ENCODE peak calls at places on chromosomes 16 and 17, in four cellular contexts. L is suprapubic skin, Q is foreskin fibroblast, D is cardiac fibroblast. C is an unnamed sample.

GRCh38 chr16:2277466-2278271 is 9.7 kb upstream of the RNPS1 start:
- DNase-seq in L (no peak), Q (no peak), D (no peak), C (no peak)

GRCh38 chr16:69039333-69039941 is 66.0 kb upstream of the HAS3 start:
- DNase-seq in L (no peak), Q (peak; percentile 34), D (peak; percentile 71), C (no peak)

GRCh38 chr17:44997733-44998520 is 29.8 kb upstream of the C1QL1 start:
- DNase-seq in L (no peak), Q (no peak), D (no peak), C (no peak)

GRCh38 chr16:70331588-70332358 is 14.9 kb upstream of the DDX19A start:
- DNase-seq in L (no peak), Q (no peak), D (peak; percentile 35), C (no peak)

GRCh38 chr17:42252528-42253172 is 23.5 kb downstream of the STAT5B start:
- DNase-seq in L (no peak), Q (no peak), D (peak; percentile 52), C (no peak)

GRCh38 chr16:67544329-67544841 is 15.8 kb downstream of the RIPOR1 start:
- DNase-seq in L (no peak), Q (no peak), D (no peak), C (no peak)

GRCh38 chr17:55540414-55541091 is 29.3 kb upstream of the SMIM36 start:
- DNase-seq in L (no peak), Q (peak; percentile 37), D (peak; percentile 79), C (peak; percentile 29)

GRCh38 chr17:20172378-20172775 is 163.2 kb downstream of the SPECC1 start:
- DNase-seq in L (no peak), Q (no peak), D (no peak), C (no peak)

GRCh38 chr16:76885776-76886175 is 305.2 kb upstream of the MON1B start:
- DNase-seq in L (no peak), Q (no peak), D (no peak), C (no peak)

GRCh38 chr16:66028505-66029216 is 337.8 kb upstream of the CDH5 start:
- DNase-seq in L (peak; percentile 76), Q (peak; percentile 70), D (peak; percentile 62), C (no peak)

GRCh38 chr17:65541453-65541852 is 20.0 kb downstream of the AXIN2 start:
- DNase-seq in L (no peak), Q (no peak), D (no peak), C (no peak)

GRCh38 chr16:81214745-81215166 is 23.7 kb upstream of the BCO1 start:
- DNase-seq in L (no peak), Q (peak; percentile 13), D (peak; percentile 37), C (no peak)

GRCh38 chr17:56629450-56630187 is 36.1 kb downstream of the NOG start:
- DNase-seq in L (no peak), Q (peak; percentile 9), D (peak; percentile 2), C (peak; percentile 26)

GRCh38 chr17:83186226-83186625 is 106.8 kb downstream of the METRNL start:
- DNase-seq in L (no peak), Q (no peak), D (no peak), C (no peak)

GRCh38 chr16:55393976-55394375 is 70.0 kb downstream of the IRX6 start:
- DNase-seq in L (no peak), Q (no peak), D (no peak), C (no peak)

GRCh38 chr16:55392701-55393100 is 68.7 kb downstream of the IRX6 start:
- DNase-seq in L (no peak), Q (peak; percentile 15), D (no peak), C (no peak)

GRCh38 chr16:55390838-55391237 is 66.8 kb downstream of the IRX6 start:
- DNase-seq in L (no peak), Q (no peak), D (no peak), C (no peak)

GRCh38 chr16:55389426-55390073 is 65.5 kb downstream of the IRX6 start:
- DNase-seq in L (no peak), Q (no peak), D (no peak), C (no peak)

DNA sequence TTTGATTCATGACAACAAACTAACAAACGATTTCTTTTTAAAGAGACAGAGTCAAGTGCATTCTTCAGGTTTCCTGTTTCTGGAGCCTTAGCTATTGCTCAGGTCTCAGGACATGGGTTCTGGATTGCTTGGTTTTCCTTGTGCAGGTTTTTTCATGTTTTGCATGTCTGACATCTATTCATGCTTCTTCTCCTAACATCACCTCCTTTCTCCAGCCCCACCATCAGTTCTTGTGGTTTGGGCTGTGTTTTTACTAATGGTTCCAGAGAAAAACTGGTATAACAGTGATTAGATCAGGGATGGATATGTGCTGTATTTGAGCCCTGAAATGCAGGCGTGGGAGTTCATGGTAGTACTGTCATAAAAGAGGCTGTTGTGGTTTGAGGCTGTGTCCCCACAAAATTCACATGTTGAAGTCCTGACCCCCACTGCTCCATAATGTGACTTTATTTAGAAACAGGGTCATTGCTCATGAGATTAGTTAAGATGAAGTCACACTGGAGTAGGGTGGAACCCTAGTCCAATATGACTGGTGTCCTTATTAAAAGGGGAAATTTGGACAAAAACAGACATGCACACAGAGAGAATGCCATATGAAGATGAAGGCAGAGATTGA is 67.9 kb downstream of the IRX6 start:
- DNase-seq in L (no peak), Q (no peak), D (no peak), C (no peak)
- H3K4me3 ChIP-seq in L (no peak overlapping the region), Q (no peak overlapping the region), D (no peak overlapping the region), C (no peak overlapping the region)

GRCh38 chr17:79775635-79776034 is 2.3 kb upstream of the CBX2 start:
- DNase-seq in L (no peak), Q (no peak), D (no peak), C (no peak)

GRCh38 chr17:79777844-79778503 is at the start of gene CBX2:
- DNase-seq in L (no peak), Q (peak; percentile 53), D (peak; percentile 55), C (no peak)

GRCh38 chr17:79777166-79777843 is 643 bp upstream of the CBX2 start:
- DNase-seq in L (no peak), Q (no peak), D (peak; percentile 54), C (no peak)

GRCh38 chr17:79774561-79774975 is 3.4 kb upstream of the CBX2 start:
- DNase-seq in L (no peak), Q (no peak), D (no peak), C (no peak)

DNA sequence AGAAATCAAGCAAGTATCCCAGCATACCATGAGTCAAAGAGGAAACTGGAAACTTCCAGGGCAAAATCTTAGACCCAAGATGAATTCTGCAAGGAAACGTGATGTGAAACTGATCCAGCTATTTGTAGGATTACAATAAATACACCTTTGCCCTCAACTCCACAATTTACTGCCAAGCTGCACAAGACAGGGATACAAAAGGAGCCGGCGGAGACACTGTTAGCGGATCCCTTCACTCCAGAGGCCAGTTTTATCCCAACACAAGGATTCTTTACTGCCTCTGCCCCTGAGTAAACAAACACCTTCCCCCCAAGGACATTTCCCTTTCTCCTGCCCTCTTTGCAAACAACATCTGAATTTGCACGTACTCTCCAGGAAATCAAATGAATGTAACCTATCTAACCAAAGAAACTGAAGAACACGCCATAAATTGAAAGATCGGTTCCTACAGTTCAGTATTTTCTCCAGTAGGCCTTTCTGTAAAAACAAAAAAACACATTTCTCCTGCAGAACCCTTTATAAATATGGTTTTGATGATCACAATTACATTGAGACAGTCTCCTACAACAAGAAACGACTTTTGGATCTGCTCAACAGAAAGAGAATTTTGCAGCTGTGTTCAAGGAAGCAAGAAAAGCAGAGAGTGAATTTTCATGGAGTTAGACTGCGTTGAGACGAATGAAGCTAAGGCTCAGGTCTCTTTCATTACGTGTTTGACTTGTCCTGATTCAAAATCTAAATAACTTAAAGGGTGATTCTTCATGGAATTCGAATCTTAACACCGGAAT is 1.4 kb upstream of the CBX2 start:
- DNase-seq in L (no peak), Q (no peak), D (no peak), C (no peak)
- TF ChIP-seq CTCF in L (no peak), Q (no peak), D (no peak), C (no peak)

DNA sequence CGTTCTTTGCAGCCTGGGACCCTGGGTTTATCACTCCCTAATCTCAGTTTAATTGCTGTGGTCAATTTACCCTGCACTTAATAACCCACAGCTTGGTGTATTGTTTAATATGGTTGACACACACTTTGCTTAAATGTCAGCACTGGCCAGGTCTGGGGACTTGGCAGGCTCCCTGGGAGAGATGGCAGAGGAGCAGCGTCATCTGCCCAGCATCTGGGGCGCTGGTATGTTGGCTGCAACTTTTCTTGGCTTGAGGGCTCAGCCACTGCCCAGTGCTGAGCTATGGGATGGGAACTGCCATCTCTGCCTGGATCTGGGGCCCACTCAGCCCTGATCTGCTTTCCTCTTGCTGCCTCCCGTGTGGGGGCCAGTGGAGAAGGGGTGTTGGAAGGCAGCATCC is 115.7 kb upstream of the IRX3 start:
- DNase-seq in L (no peak), Q (peak; percentile 48), D (no peak), C (peak; percentile 31)
- H3K4me3 ChIP-seq in L (no peak overlapping the region), Q (no peak overlapping the region), D (no peak overlapping the region), C (no peak overlapping the region)

DNA sequence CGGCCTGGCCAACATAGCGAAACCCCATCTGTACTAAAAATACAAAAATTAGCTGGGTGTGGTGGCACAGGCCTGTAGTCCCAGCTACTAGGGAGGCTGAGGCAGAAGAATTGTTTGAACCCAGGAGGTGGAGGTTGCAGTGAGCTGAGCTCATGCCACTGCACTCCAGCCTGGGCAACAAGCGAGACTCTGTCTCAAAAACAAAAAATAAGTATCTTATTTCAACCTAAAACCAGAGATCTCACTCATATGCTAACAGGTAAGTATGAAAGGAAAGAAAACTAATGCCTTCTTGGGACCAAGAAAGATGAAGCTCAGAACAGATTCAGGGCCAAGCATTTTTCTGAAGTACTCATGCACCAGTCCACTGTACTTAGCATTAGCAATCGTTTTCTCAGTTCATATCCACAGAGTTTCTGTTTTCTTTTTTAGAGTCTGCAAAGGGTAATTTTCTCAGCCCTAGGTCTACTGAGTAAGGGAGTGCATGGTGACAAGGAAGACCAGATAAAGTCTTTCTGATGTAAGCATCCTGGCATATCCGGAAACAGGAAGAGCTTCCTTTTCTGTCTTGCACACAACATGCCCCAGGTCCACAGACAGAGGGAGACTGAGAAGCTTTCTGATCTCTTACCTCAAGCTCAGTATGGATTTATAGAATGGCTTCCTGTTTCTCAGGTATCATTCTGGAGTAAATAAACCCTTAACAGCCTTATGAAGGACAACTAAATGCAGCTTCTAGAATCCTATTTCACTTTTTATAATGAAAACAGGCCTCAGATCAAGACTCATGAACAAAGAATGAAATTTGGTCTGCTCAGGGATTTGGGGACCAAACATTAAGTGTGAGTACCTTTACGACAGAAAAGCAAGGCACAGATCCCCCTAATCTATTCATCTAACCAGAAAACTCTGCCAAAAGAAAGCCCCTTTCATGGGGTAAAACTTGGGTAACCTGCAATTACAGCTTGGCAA is 38.7 kb upstream of the FOXJ1 start:
- DNase-seq in L (no peak), Q (peak; percentile 16), D (peak; percentile 56), C (no peak)
- TF ChIP-seq CTCF in L (no peak), Q (no peak), D (peak; percentile 38), C (no peak)

GRCh38 chr17:31319253-31319661 is 2.2 kb downstream of the EVI2A start:
- DNase-seq in L (no peak), Q (no peak), D (no peak), C (no peak)
- H3K4me3 ChIP-seq in L (peak overlapping the region; percentile 33), Q (no peak overlapping the region), D (no peak overlapping the region), C (no peak overlapping the region)